ENCODE peak calls at places on chromosome 6, in ten cellular contexts. One of them, this sample, is unnamed.

GRCh38 chr6:11585426-11586016 is 48.0 kb downstream of the TMEM170B start:
- DNase-seq in colonic mucosa: no peak
- DNase-seq in NCI-H460: peak; percentile 34
- DNase-seq in NCI-H510A treated with DMSO at 0.1 percent for 48 hours: peak; percentile 6
- DNase-seq in memory B cell: no peak
- DNase-seq in mucosa of descending colon: peak; percentile 42
- DNase-seq in aorta: no peak
- DNase-seq in cardiac muscle cell: peak; percentile 59
- DNase-seq in activated T-cell treated with anti-CD3 and anti-CD28 coated beads for 1 hour: no peak
- DNase-seq in caudate nucleus: no peak
- DNase-seq in this sample: no peak

GRCh38 chr6:158629376-158630221 is 14.9 kb downstream of the DYNLT1 start:
- DNase-seq in colonic mucosa: peak; percentile 15
- DNase-seq in NCI-H460: no peak
- DNase-seq in NCI-H510A treated with DMSO at 0.1 percent for 48 hours: peak; percentile 27
- DNase-seq in memory B cell: no peak
- DNase-seq in mucosa of descending colon: no peak
- DNase-seq in aorta: no peak
- DNase-seq in cardiac muscle cell: peak; percentile 56
- DNase-seq in activated T-cell treated with anti-CD3 and anti-CD28 coated beads for 1 hour: peak; percentile 21
- DNase-seq in caudate nucleus: no peak
- DNase-seq in this sample: peak; percentile 39

GRCh38 chr6:164928366-164929154 is 380.8 kb downstream of the C6orf118 start:
- DNase-seq in colonic mucosa: no peak
- DNase-seq in NCI-H460: no peak
- DNase-seq in NCI-H510A treated with DMSO at 0.1 percent for 48 hours: no peak
- DNase-seq in memory B cell: no peak
- DNase-seq in mucosa of descending colon: no peak
- DNase-seq in aorta: no peak
- DNase-seq in cardiac muscle cell: no peak
- DNase-seq in activated T-cell treated with anti-CD3 and anti-CD28 coated beads for 1 hour: no peak
- DNase-seq in caudate nucleus: peak; percentile 23
- DNase-seq in this sample: no peak

GRCh38 chr6:79718509-79719247 is 87.5 kb downstream of the SH3BGRL2 start:
- DNase-seq in colonic mucosa: no peak
- DNase-seq in NCI-H460: no peak
- DNase-seq in NCI-H510A treated with DMSO at 0.1 percent for 48 hours: no peak
- DNase-seq in memory B cell: no peak
- DNase-seq in mucosa of descending colon: no peak
- DNase-seq in aorta: no peak
- DNase-seq in cardiac muscle cell: no peak
- DNase-seq in activated T-cell treated with anti-CD3 and anti-CD28 coated beads for 1 hour: no peak
- DNase-seq in caudate nucleus: no peak
- DNase-seq in this sample: no peak

GRCh38 chr6:138229072-138229471 is 10.8 kb upstream of the PBOV1 start:
- DNase-seq in colonic mucosa: no peak
- DNase-seq in NCI-H460: no peak
- DNase-seq in NCI-H510A treated with DMSO at 0.1 percent for 48 hours: peak; percentile 44
- DNase-seq in memory B cell: no peak
- DNase-seq in mucosa of descending colon: no peak
- DNase-seq in aorta: no peak
- DNase-seq in cardiac muscle cell: peak; percentile 20
- DNase-seq in activated T-cell treated with anti-CD3 and anti-CD28 coated beads for 1 hour: no peak
- DNase-seq in caudate nucleus: no peak
- DNase-seq in this sample: no peak

GRCh38 chr6:5466459-5466858 is 205.1 kb downstream of the FARS2 start:
- DNase-seq in colonic mucosa: no peak
- DNase-seq in NCI-H460: no peak
- DNase-seq in NCI-H510A treated with DMSO at 0.1 percent for 48 hours: no peak
- DNase-seq in memory B cell: no peak
- DNase-seq in mucosa of descending colon: no peak
- DNase-seq in aorta: no peak
- DNase-seq in cardiac muscle cell: no peak
- DNase-seq in activated T-cell treated with anti-CD3 and anti-CD28 coated beads for 1 hour: no peak
- DNase-seq in caudate nucleus: no peak
- DNase-seq in this sample: no peak

GRCh38 chr6:152356016-152356415 is 281.1 kb downstream of the SYNE1 start:
- DNase-seq in colonic mucosa: no peak
- DNase-seq in NCI-H460: no peak
- DNase-seq in NCI-H510A treated with DMSO at 0.1 percent for 48 hours: no peak
- DNase-seq in memory B cell: no peak
- DNase-seq in mucosa of descending colon: no peak
- DNase-seq in aorta: no peak
- DNase-seq in cardiac muscle cell: no peak
- DNase-seq in activated T-cell treated with anti-CD3 and anti-CD28 coated beads for 1 hour: no peak
- DNase-seq in caudate nucleus: no peak
- DNase-seq in this sample: no peak

GRCh38 chr6:11039040-11039439 is 5.1 kb downstream of the ELOVL2 start:
- DNase-seq in colonic mucosa: no peak
- DNase-seq in NCI-H460: no peak
- DNase-seq in NCI-H510A treated with DMSO at 0.1 percent for 48 hours: no peak
- DNase-seq in memory B cell: no peak
- DNase-seq in mucosa of descending colon: no peak
- DNase-seq in aorta: no peak
- DNase-seq in cardiac muscle cell: no peak
- DNase-seq in activated T-cell treated with anti-CD3 and anti-CD28 coated beads for 1 hour: no peak
- DNase-seq in caudate nucleus: no peak
- DNase-seq in this sample: no peak

GRCh38 chr6:162856885-162857284 is 129.1 kb downstream of the PACRG start:
- DNase-seq in colonic mucosa: no peak
- DNase-seq in NCI-H460: peak; percentile 29
- DNase-seq in NCI-H510A treated with DMSO at 0.1 percent for 48 hours: peak; percentile 56
- DNase-seq in memory B cell: no peak
- DNase-seq in mucosa of descending colon: peak; percentile 62
- DNase-seq in aorta: no peak
- DNase-seq in cardiac muscle cell: peak; percentile 84
- DNase-seq in activated T-cell treated with anti-CD3 and anti-CD28 coated beads for 1 hour: no peak
- DNase-seq in caudate nucleus: peak; percentile 38
- DNase-seq in this sample: no peak

GRCh38 chr6:166572370-166573261 is 13.9 kb downstream of the RAMACL start:
- DNase-seq in colonic mucosa: no peak
- DNase-seq in NCI-H460: peak; percentile 62
- DNase-seq in NCI-H510A treated with DMSO at 0.1 percent for 48 hours: peak; percentile 76
- DNase-seq in memory B cell: no peak
- DNase-seq in mucosa of descending colon: peak; percentile 34
- DNase-seq in aorta: no peak
- DNase-seq in cardiac muscle cell: peak; percentile 25
- DNase-seq in activated T-cell treated with anti-CD3 and anti-CD28 coated beads for 1 hour: no peak
- DNase-seq in caudate nucleus: no peak
- DNase-seq in this sample: no peak